ENCODE peak calls at places on chromosomes 2 and 18, in ten cellular contexts. G is upper lobe of left lung; E is RWPE1; I is cardiac fibroblast; D is body of pancreas; A is fibroblast of the aortic adventitia; X is OCI-LY7; W is CD8-positive, alpha-beta T cell; S is omental fat pad; M is brain microvascular endothelial cell. K is an unnamed sample.

GRCh38 chr18:46374850-46375249 is 270.7 kb downstream of the HAUS1 start:
- DNase-seq in I (no peak), A (no peak), X (no peak), M (no peak), G (peak; percentile 51), D (no peak), W (no peak), E (no peak), S (no peak), K (no peak)

GRCh38 chr2:147810883-147811765 is 33.7 kb upstream of the ACVR2A start:
- DNase-seq in S (no peak), M (no peak), D (no peak), A (no peak), X (no peak), E (no peak), I (no peak), W (no peak), G (no peak), K (no peak)

GRCh38 chr18:43420950-43421349 is 143.7 kb upstream of the SYT4 start:
- DNase-seq in X (no peak), E (no peak), D (no peak), S (no peak), M (no peak), I (no peak), G (no peak), A (no peak), W (no peak), K (no peak)

GRCh38 chr18:44133483-44133882 is 547.2 kb upstream of the SETBP1 start:
- DNase-seq in S (no peak), D (no peak), M (no peak), G (no peak), A (peak; percentile 47), I (peak; percentile 39), E (no peak), W (no peak), X (no peak), K (no peak)

GRCh38 chr2:3126171-3126685 is 251.4 kb downstream of the EIPR1 start:
- DNase-seq in D (no peak), S (no peak), W (no peak), G (no peak), M (no peak), E (no peak), A (no peak), I (no peak), X (no peak), K (no peak)

GRCh38 chr2:221716434-221717303 is 144.6 kb upstream of the EPHA4 start:
- DNase-seq in D (no peak), I (no peak), S (no peak), W (no peak), M (no peak), X (no peak), E (peak; percentile 78), A (peak; percentile 68), G (no peak), K (no peak)

GRCh38 chr2:75608684-75609333 is 37.8 kb upstream of the MRPL19 start:
- DNase-seq in A (peak; percentile 54), S (no peak), G (peak; percentile 93), X (peak; percentile 20), E (peak; percentile 82), I (peak; percentile 58), W (peak; percentile 50), D (peak; percentile 84), M (peak; percentile 53), K (no peak)

GRCh38 chr2:220228310-220229006 is 601.0 kb downstream of the SLC4A3 start:
- DNase-seq in G (no peak), W (no peak), A (peak; percentile 98), E (peak; percentile 87), X (no peak), S (no peak), I (peak; percentile 91), M (peak; percentile 99), D (peak; percentile 6), K (no peak)

GRCh38 chr2:96102596-96103387 is 13.6 kb downstream of the ADRA2B start:
- DNase-seq in E (no peak), M (no peak), A (no peak), S (peak; percentile 10), W (no peak), G (no peak), D (no peak), X (no peak), I (no peak), K (peak; percentile 61)

GRCh38 chr18:58140366-58141325 is 96.6 kb downstream of the NEDD4L start:
- DNase-seq in G (no peak), A (no peak), M (no peak), I (no peak), D (peak; percentile 61), W (no peak), X (no peak), S (no peak), E (no peak), K (no peak)

GRCh38 chr2:48829036-48829435 is 73.5 kb upstream of the LHCGR start:
- DNase-seq in I (no peak), D (no peak), E (no peak), W (no peak), G (no peak), S (no peak), X (no peak), M (peak; percentile 16), A (no peak), K (no peak)

GRCh38 chr2:203532957-203533695 is 2.0 kb downstream of the RAPH1 start:
- DNase-seq in S (no peak), M (peak; percentile 48), X (no peak), G (no peak), W (no peak), D (no peak), E (peak; percentile 22), I (peak; percentile 78), A (peak; percentile 69), K (no peak)

GRCh38 chr2:64934530-64934929 is 54.7 kb upstream of the SLC1A4 start:
- DNase-seq in X (peak; percentile 53), D (no peak), S (no peak), G (no peak), W (no peak), I (no peak), M (no peak), E (no peak), A (no peak), K (no peak)
- TF ChIP-seq CTCF in X (peak; percentile 33), D (no peak), S (no peak), G (no peak), W (no peak), I (no peak), M (no peak), E (no peak), A (no peak), K (no peak)

GRCh38 chr18:50428531-50429206 is 53.8 kb downstream of the SKA1 start:
- DNase-seq in M (no peak), X (no peak), E (no peak), S (no peak), W (no peak), G (no peak), I (peak; percentile 48), D (no peak), A (peak; percentile 16), K (no peak)

GRCh38 chr18:50432915-50433314 is 58.1 kb downstream of the SKA1 start:
- DNase-seq in S (no peak), X (no peak), A (no peak), G (no peak), E (no peak), W (no peak), M (no peak), I (no peak), D (no peak), K (no peak)

GRCh38 chr18:50427896-50428295 is 53.0 kb downstream of the SKA1 start:
- DNase-seq in I (no peak), D (no peak), M (no peak), E (no peak), G (no peak), S (no peak), X (no peak), W (no peak), A (no peak), K (no peak)

GRCh38 chr18:50424877-50425690 is 50.2 kb downstream of the SKA1 start:
- DNase-seq in M (peak; percentile 60), E (no peak), S (no peak), I (peak; percentile 98), X (no peak), G (no peak), D (peak; percentile 98), W (no peak), A (peak; percentile 99), K (no peak)

GRCh38 chr18:50429207-50429948 is 54.5 kb downstream of the SKA1 start:
- DNase-seq in X (peak; percentile 32), I (peak; percentile 57), A (peak; percentile 63), E (peak; percentile 5), M (peak; percentile 22), W (no peak), D (no peak), S (no peak), G (no peak), K (no peak)
- TF ChIP-seq CTCF in X (peak; percentile 71), I (peak; percentile 37), A (peak; percentile 41), E (peak; percentile 48), M (peak; percentile 38), W (peak; percentile 73), D (peak; percentile 70), S (no peak), G (no peak), K (peak; percentile 87)

DNA sequence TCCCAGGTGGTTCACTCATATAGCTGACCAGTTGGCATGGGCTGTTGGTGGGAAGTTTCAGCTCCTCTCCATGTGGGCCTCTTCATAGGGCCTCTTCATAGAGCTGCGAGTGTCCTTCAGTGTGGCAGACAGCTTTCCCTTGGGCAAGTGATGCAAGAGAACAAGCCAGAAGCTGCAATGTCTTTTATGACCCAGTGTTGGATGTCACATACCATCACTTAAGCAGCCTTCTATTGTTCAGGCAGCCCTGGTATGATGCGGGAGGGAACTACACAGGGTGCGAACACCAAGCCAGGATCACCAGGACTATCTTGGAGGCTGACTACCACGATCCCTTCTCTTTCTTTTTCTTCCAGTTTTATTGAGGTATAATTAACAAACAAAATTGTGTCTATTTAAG is 126.5 kb upstream of the ITGA6 start:
- DNase-seq in X (no peak), A (no peak), D (no peak), G (no peak), M (no peak), W (no peak), E (no peak), I (no peak), S (no peak), K (no peak)
- TF ChIP-seq CTCF in X (no peak), A (no peak), D (no peak), G (no peak), M (no peak), W (no peak), E (no peak), I (no peak), S (no peak), K (no peak)

DNA sequence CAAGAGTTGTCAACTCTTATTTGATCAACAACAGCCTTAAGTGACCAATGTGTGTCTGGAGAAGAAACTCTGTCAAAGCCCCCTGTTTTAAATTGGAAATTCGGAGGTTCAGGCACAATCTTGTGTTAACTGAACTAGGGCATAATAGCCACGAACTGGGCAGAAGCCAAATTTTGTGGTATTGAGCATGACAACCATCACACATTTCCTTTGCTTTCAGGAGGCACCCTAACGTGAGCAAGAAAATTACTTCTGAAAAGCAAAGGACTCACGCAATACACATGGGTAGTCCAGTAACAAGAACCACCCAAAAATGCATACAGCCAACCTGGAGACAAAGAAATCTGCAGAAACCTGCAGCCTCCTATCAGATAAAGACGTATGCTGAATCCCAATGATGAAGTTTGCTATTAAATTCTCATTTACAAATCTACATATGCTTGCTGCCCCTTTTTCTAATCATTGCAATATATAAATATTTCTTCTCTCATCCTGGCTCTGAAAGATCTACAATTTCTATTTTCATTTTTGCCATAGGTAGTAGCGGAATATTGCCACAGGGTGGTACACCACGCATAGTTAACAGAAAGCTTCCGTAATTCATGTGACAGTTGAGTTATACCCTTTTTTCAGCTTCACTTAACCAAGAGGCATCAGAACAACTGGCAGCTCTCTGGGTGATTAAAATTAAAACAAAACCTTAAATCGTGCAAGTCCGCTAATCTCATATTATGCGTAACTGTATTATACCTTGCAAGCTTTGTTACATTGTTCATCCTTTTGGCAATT is 495.8 kb downstream of the NRXN1 start:
- DNase-seq in G (no peak), I (peak; percentile 14), M (peak; percentile 35), E (peak; percentile 16), D (peak; percentile 14), X (peak; percentile 26), S (no peak), W (no peak), A (peak; percentile 44), K (no peak)
- TF ChIP-seq CTCF in G (peak; percentile 50), I (peak; percentile 62), M (peak; percentile 61), E (peak; percentile 50), D (peak; percentile 13), X (peak; percentile 77), S (no peak), W (no peak), A (peak; percentile 66), K (peak; percentile 77)